ENCODE peak calls at places on chromosome 3, in nine cellular contexts. One of them, this sample, is unnamed.

GRCh38 chr3:197953881-197954280 is 3.9 kb downstream of the RPL35A start:
- DNase-seq in IMR-90: peak
- DNase-seq in GM23338: no peak
- DNase-seq in body of pancreas: no peak
- DNase-seq in ascending aorta: no peak
- DNase-seq in K562: no peak
- DNase-seq in heart left ventricle: peak
- DNase-seq in pancreas: no peak
- DNase-seq in A549: no peak
- DNase-seq in this sample: no peak

GRCh38 chr3:45082139-45082538 is 56.0 kb downstream of the CLEC3B start:
- DNase-seq in GM23338: no peak
- DNase-seq in ascending aorta: no peak
- DNase-seq in body of pancreas: no peak
- DNase-seq in heart left ventricle: no peak
- DNase-seq in A549: no peak
- DNase-seq in pancreas: no peak
- DNase-seq in IMR-90: peak
- DNase-seq in K562: no peak
- DNase-seq in this sample: no peak

GRCh38 chr3:184158394-184158793 is 3.2 kb downstream of the DVL3 start:
- DNase-seq in pancreas: no peak
- DNase-seq in heart left ventricle: no peak
- DNase-seq in ascending aorta: no peak
- DNase-seq in GM23338: no peak
- DNase-seq in A549: no peak
- DNase-seq in K562: no peak
- DNase-seq in body of pancreas: no peak
- DNase-seq in IMR-90: no peak
- DNase-seq in this sample: no peak

GRCh38 chr3:58804914-58805313 is 138.3 kb upstream of the FAM3D start:
- DNase-seq in body of pancreas: no peak
- DNase-seq in GM23338: no peak
- DNase-seq in A549: no peak
- DNase-seq in ascending aorta: no peak
- DNase-seq in pancreas: no peak
- DNase-seq in IMR-90: peak
- DNase-seq in K562: no peak
- DNase-seq in heart left ventricle: no peak
- DNase-seq in this sample: no peak

GRCh38 chr3:187762792-187763191 is 17.5 kb upstream of the BCL6 start:
- DNase-seq in ascending aorta: no peak
- DNase-seq in A549: no peak
- DNase-seq in pancreas: no peak
- DNase-seq in heart left ventricle: no peak
- DNase-seq in K562: no peak
- DNase-seq in GM23338: no peak
- DNase-seq in IMR-90: no peak
- DNase-seq in body of pancreas: no peak
- DNase-seq in this sample: no peak

GRCh38 chr3:65729553-65729952 is 309.2 kb downstream of the MAGI1 start:
- DNase-seq in GM23338: no peak
- DNase-seq in IMR-90: peak
- DNase-seq in body of pancreas: peak
- DNase-seq in pancreas: no peak
- DNase-seq in ascending aorta: no peak
- DNase-seq in A549: no peak
- DNase-seq in K562: no peak
- DNase-seq in heart left ventricle: peak
- DNase-seq in this sample: no peak

GRCh38 chr3:173733029-173733652 is 335.6 kb downstream of the NLGN1 start:
- DNase-seq in body of pancreas: no peak
- DNase-seq in ascending aorta: no peak
- DNase-seq in IMR-90: peak
- DNase-seq in pancreas: no peak
- DNase-seq in GM23338: peak
- DNase-seq in A549: peak
- DNase-seq in K562: no peak
- DNase-seq in heart left ventricle: no peak
- DNase-seq in this sample: no peak

GRCh38 chr3:22862111-22862510 is 341.0 kb upstream of the UBE2E2 start:
- DNase-seq in ascending aorta: no peak
- DNase-seq in heart left ventricle: no peak
- DNase-seq in K562: no peak
- DNase-seq in body of pancreas: no peak
- DNase-seq in A549: peak
- DNase-seq in IMR-90: no peak
- DNase-seq in pancreas: no peak
- DNase-seq in GM23338: peak
- DNase-seq in this sample: no peak

GRCh38 chr3:59212128-59212764 is 162.4 kb upstream of the CFAP20DC start:
- DNase-seq in K562: peak
- DNase-seq in IMR-90: peak
- DNase-seq in heart left ventricle: no peak
- DNase-seq in GM23338: peak
- DNase-seq in body of pancreas: no peak
- DNase-seq in pancreas: no peak
- DNase-seq in A549: peak
- DNase-seq in ascending aorta: no peak
- DNase-seq in this sample: no peak

GRCh38 chr3:60755094-60755493 is 496.2 kb downstream of the FHIT start:
- DNase-seq in heart left ventricle: no peak
- DNase-seq in A549: peak
- DNase-seq in ascending aorta: no peak
- DNase-seq in K562: no peak
- DNase-seq in IMR-90: no peak
- DNase-seq in pancreas: no peak
- DNase-seq in body of pancreas: no peak
- DNase-seq in GM23338: peak
- DNase-seq in this sample: no peak

GRCh38 chr3:101203411-101203810 is 117.0 kb downstream of the IMPG2 start:
- DNase-seq in K562: no peak
- DNase-seq in body of pancreas: no peak
- DNase-seq in GM23338: no peak
- DNase-seq in A549: no peak
- DNase-seq in heart left ventricle: no peak
- DNase-seq in IMR-90: peak
- DNase-seq in pancreas: no peak
- DNase-seq in ascending aorta: no peak
- DNase-seq in this sample: no peak

GRCh38 chr3:109926376-109926775 is 589.0 kb upstream of the DPPA4 start:
- DNase-seq in heart left ventricle: no peak
- DNase-seq in GM23338: no peak
- DNase-seq in K562: no peak
- DNase-seq in body of pancreas: no peak
- DNase-seq in ascending aorta: no peak
- DNase-seq in A549: no peak
- DNase-seq in IMR-90: no peak
- DNase-seq in pancreas: no peak
- DNase-seq in this sample: no peak

GRCh38 chr3:14587733-14588360 is 47.7 kb upstream of the GRIP2 start:
- DNase-seq in K562: no peak
- DNase-seq in A549: peak
- DNase-seq in IMR-90: peak
- DNase-seq in body of pancreas: no peak
- DNase-seq in heart left ventricle: no peak
- DNase-seq in ascending aorta: no peak
- DNase-seq in GM23338: no peak
- DNase-seq in pancreas: no peak
- DNase-seq in this sample: no peak

GRCh38 chr3:144270100-144270499 is 298.5 kb downstream of the DIPK2A start:
- DNase-seq in GM23338: no peak
- DNase-seq in K562: no peak
- DNase-seq in IMR-90: no peak
- DNase-seq in heart left ventricle: peak
- DNase-seq in pancreas: no peak
- DNase-seq in A549: no peak
- DNase-seq in ascending aorta: no peak
- DNase-seq in body of pancreas: no peak
- DNase-seq in this sample: no peak

GRCh38 chr3:112134335-112135124 is 1.5 kb upstream of the GCSAM start:
- DNase-seq in K562: no peak
- DNase-seq in A549: no peak
- DNase-seq in heart left ventricle: no peak
- DNase-seq in body of pancreas: no peak
- DNase-seq in IMR-90: no peak
- DNase-seq in GM23338: no peak
- DNase-seq in ascending aorta: no peak
- DNase-seq in pancreas: no peak
- DNase-seq in this sample: no peak

GRCh38 chr3:69231929-69232437 is 109.6 kb upstream of the LMOD3 start:
- DNase-seq in GM23338: no peak
- DNase-seq in IMR-90: no peak
- DNase-seq in heart left ventricle: no peak
- DNase-seq in pancreas: peak
- DNase-seq in K562: no peak
- DNase-seq in ascending aorta: no peak
- DNase-seq in A549: peak
- DNase-seq in body of pancreas: peak
- DNase-seq in this sample: no peak
- H3K27ac ChIP-seq in GM23338: no peak
- H3K27ac ChIP-seq in IMR-90: no peak
- H3K27ac ChIP-seq in heart left ventricle: no peak
- H3K27ac ChIP-seq in pancreas: peak
- H3K27ac ChIP-seq in K562: no peak
- H3K27ac ChIP-seq in ascending aorta: no peak
- H3K27ac ChIP-seq in A549: no peak
- H3K27ac ChIP-seq in body of pancreas: peak
- H3K27ac ChIP-seq in this sample: no peak

DNA sequence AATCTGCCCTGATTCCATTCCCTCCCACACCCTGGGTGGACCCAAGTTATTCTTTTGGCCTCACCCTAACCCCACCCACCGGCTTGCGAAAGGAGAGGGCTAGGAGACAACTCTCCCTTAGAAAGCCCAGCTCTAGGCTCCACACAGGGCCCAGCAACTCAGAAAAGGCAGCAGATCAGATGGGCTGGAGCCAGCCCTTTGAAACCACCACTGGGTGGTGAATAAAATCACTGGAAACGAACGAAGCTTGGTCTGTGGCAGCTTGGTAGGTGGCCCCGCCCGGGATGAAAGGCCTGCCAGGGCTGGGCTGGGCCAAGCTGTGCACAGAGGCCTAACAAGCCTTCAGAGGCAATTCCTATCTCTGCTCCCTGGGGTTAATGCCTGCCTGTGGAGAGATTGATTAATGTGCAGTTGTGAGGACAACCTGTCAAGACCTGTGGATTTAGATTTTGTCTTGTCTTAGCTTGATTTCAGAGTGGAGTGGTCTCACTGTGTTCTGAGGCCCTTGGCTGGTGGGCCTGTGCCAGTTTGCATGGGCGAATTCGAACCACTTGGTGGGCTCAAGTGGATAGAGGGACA is 38.8 kb downstream of the BHLHE40 start:
- DNase-seq in A549: peak
- DNase-seq in IMR-90: no peak
- DNase-seq in body of pancreas: peak
- DNase-seq in pancreas: peak
- DNase-seq in ascending aorta: no peak
- DNase-seq in K562: peak
- DNase-seq in heart left ventricle: peak
- DNase-seq in GM23338: no peak
- DNase-seq in this sample: peak
- TF ChIP-seq CTCF in A549: no peak
- TF ChIP-seq CTCF in IMR-90: no peak
- TF ChIP-seq CTCF in body of pancreas: no peak
- TF ChIP-seq CTCF in pancreas: no peak
- TF ChIP-seq CTCF in ascending aorta: no peak
- TF ChIP-seq CTCF in K562: no peak
- TF ChIP-seq CTCF in heart left ventricle: no peak
- TF ChIP-seq CTCF in GM23338: no peak
- TF ChIP-seq CTCF in this sample: no peak

GRCh38 chr3:168212664-168213255 is 117.0 kb upstream of the GOLIM4 start:
- DNase-seq in pancreas: no peak
- DNase-seq in IMR-90: no peak
- DNase-seq in K562: no peak
- DNase-seq in GM23338: no peak
- DNase-seq in ascending aorta: no peak
- DNase-seq in A549: no peak
- DNase-seq in heart left ventricle: no peak
- DNase-seq in body of pancreas: no peak
- DNase-seq in this sample: no peak
- H3K27ac ChIP-seq in pancreas: no peak
- H3K27ac ChIP-seq in IMR-90: no peak
- H3K27ac ChIP-seq in K562: no peak
- H3K27ac ChIP-seq in GM23338: no peak
- H3K27ac ChIP-seq in ascending aorta: no peak
- H3K27ac ChIP-seq in A549: no peak
- H3K27ac ChIP-seq in heart left ventricle: no peak
- H3K27ac ChIP-seq in body of pancreas: no peak
- H3K27ac ChIP-seq in this sample: no peak

DNA sequence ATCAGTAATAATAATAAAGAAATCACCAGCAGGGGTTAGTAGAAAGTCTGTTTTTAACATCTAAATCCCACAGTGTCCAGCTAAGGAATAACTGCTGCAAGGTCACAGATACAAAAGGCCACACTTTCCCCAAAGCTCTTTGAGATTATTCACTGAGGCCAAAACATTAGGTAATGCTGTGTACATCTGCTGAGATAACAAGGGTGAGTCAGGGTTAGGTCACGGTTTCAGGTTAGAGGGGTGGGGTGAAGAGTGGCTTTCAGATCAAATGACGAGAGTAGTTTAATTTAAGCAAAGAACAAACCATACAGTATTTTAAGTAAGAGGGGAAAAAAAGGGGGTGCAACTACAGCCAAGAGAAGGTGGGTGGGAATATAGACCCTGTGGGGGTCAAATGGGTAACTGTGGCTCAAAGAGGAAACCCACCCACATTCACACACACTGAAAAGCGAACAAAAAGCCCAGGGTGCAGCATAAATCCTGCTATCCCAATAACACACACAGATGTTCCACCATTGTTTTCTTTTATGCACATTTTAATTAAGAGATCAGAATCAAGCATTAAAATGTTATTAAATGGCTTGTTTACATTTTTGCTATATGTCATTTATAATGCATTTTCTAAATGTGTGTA is 412.9 kb downstream of the TIGIT start:
- DNase-seq in K562: no peak
- DNase-seq in pancreas: peak
- DNase-seq in ascending aorta: no peak
- DNase-seq in A549: peak
- DNase-seq in heart left ventricle: no peak
- DNase-seq in body of pancreas: peak
- DNase-seq in IMR-90: peak
- DNase-seq in GM23338: no peak
- DNase-seq in this sample: no peak
- TF ChIP-seq CTCF in K562: no peak
- TF ChIP-seq CTCF in pancreas: no peak
- TF ChIP-seq CTCF in ascending aorta: no peak
- TF ChIP-seq CTCF in A549: no peak
- TF ChIP-seq CTCF in heart left ventricle: no peak
- TF ChIP-seq CTCF in body of pancreas: no peak
- TF ChIP-seq CTCF in IMR-90: no peak
- TF ChIP-seq CTCF in GM23338: no peak
- TF ChIP-seq CTCF in this sample: no peak